ENCODE peak calls at places on chromosome 7, in eight cellular contexts. D is astrocyte of the cerebellum; N is A172; L is HEK293T; B is H54; H is activated CD4-positive, CD25-positive, alpha-beta regulatory T cell; M is hypothalamus; R is T-helper 9 cell. E is an unnamed sample.

GRCh38 chr7:100016209-100016901 is 959 bp downstream of the ZKSCAN1 start:
- DNase-seq in D (no peak), N (no peak), L (no peak), B (no peak), H (no peak), M (no peak), R (no peak), E (peak)

GRCh38 chr7:46759711-46760480 is 822.0 kb downstream of the TNS3 start:
- DNase-seq in D (no peak), N (peak), L (no peak), B (no peak), H (no peak), M (no peak), R (no peak), E (no peak)

GRCh38 chr7:149071641-149072437 is 18.7 kb downstream of the ZNF786 start:
- DNase-seq in D (no peak), N (no peak), L (no peak), B (no peak), H (peak), M (no peak), R (peak), E (peak)

GRCh38 chr7:135956393-135956792 is 20.8 kb downstream of the MTPN start:
- DNase-seq in D (no peak), N (no peak), L (no peak), B (no peak), H (no peak), M (no peak), R (no peak), E (no peak)

GRCh38 chr7:2675256-2675764 is 12.7 kb upstream of the AMZ1 start:
- DNase-seq in D (no peak), N (no peak), L (no peak), B (no peak), H (no peak), M (no peak), R (no peak), E (no peak)

GRCh38 chr7:144109283-144109682 is at the start of gene OR2A2:
- DNase-seq in D (no peak), N (no peak), L (no peak), B (no peak), H (no peak), M (no peak), R (no peak), E (no peak)

GRCh38 chr7:45178241-45179225 is 20.9 kb downstream of the RAMP3 start:
- DNase-seq in D (no peak), N (no peak), L (peak), B (peak), H (no peak), M (no peak), R (no peak), E (no peak)

GRCh38 chr7:35820858-35821257 is 20.0 kb downstream of the SEPTIN7 start:
- DNase-seq in D (no peak), N (no peak), L (no peak), B (no peak), H (no peak), M (no peak), R (no peak), E (no peak)

GRCh38 chr7:158834799-158835784 is 5.8 kb upstream of the ESYT2 start:
- DNase-seq in D (no peak), N (no peak), L (no peak), B (no peak), H (no peak), M (no peak), R (no peak), E (no peak)

GRCh38 chr7:85474234-85474633 is 287.4 kb upstream of the SEMA3D start:
- DNase-seq in D (no peak), N (no peak), L (no peak), B (no peak), H (no peak), M (no peak), R (no peak), E (no peak)

GRCh38 chr7:115678049-115678982 is 352.2 kb downstream of the TFEC start:
- DNase-seq in D (peak), N (no peak), L (no peak), B (no peak), H (no peak), M (no peak), R (no peak), E (peak)

GRCh38 chr7:66880009-66880554 is 40.9 kb upstream of the TMEM248 start:
- DNase-seq in D (no peak), N (no peak), L (no peak), B (no peak), H (no peak), M (no peak), R (no peak), E (no peak)

GRCh38 chr7:84190016-84190705 is 4.4 kb downstream of the SEMA3A start:
- DNase-seq in D (no peak), N (no peak), L (no peak), B (no peak), H (no peak), M (no peak), R (no peak), E (no peak)

GRCh38 chr7:155899596-155899995 is 87.3 kb upstream of the SHH start:
- DNase-seq in D (no peak), N (no peak), L (no peak), B (no peak), H (no peak), M (no peak), R (no peak), E (no peak)

GRCh38 chr7:27155816-27156507 is 513 bp downstream of the HOXA7 start:
- DNase-seq in D (no peak), N (no peak), L (no peak), B (no peak), H (no peak), M (no peak), R (no peak), E (peak)

GRCh38 chr7:113664867-113665266 is 253.9 kb downstream of the PPP1R3A start:
- DNase-seq in D (no peak), N (peak), L (no peak), B (no peak), H (no peak), M (no peak), R (no peak), E (no peak)

GRCh38 chr7:4168556-4168955 is 513.5 kb upstream of the FOXK1 start:
- DNase-seq in D (no peak), N (no peak), L (no peak), B (no peak), H (no peak), M (no peak), R (no peak), E (no peak)

GRCh38 chr7:155788616-155789000 is 23.7 kb downstream of the SHH start:
- DNase-seq in D (no peak), N (peak), L (no peak), B (peak), H (no peak), M (no peak), R (no peak), E (no peak)

GRCh38 chr7:87600130-87601124 is at the start of gene ABCB1:
- DNase-seq in D (no peak), N (no peak), L (peak), B (no peak), H (no peak), M (no peak), R (peak), E (peak)

GRCh38 chr7:20200361-20200760 is 16.8 kb downstream of the MACC1 start:
- DNase-seq in D (no peak), N (no peak), L (no peak), B (no peak), H (no peak), M (no peak), R (no peak), E (no peak)

GRCh38 chr7:47643716-47644400 is 61.9 kb upstream of the TNS3 start:
- DNase-seq in D (no peak), N (no peak), L (no peak), B (no peak), H (no peak), M (no peak), R (no peak), E (no peak)

GRCh38 chr7:101633516-101633915 is 4.4 kb upstream of the MYL10 start:
- DNase-seq in D (no peak), N (no peak), L (no peak), B (no peak), H (no peak), M (no peak), R (no peak), E (no peak)

GRCh38 chr7:37786741-37787569 is 61.4 kb upstream of the NME8 start:
- DNase-seq in D (no peak), N (no peak), L (no peak), B (no peak), H (no peak), M (no peak), R (no peak), E (no peak)

GRCh38 chr7:101140746-101141382 is 13.4 kb upstream of the AP1S1 start:
- DNase-seq in D (no peak), N (no peak), L (no peak), B (no peak), H (no peak), M (no peak), R (no peak), E (no peak)

GRCh38 chr7:92754756-92755581 is 81.4 kb downstream of the CDK6 start:
- DNase-seq in D (no peak), N (no peak), L (no peak), B (no peak), H (no peak), M (peak), R (no peak), E (no peak)

GRCh38 chr7:42232275-42232674 is 4.7 kb downstream of the GLI3 start:
- DNase-seq in D (no peak), N (peak), L (no peak), B (peak), H (no peak), M (no peak), R (no peak), E (no peak)

GRCh38 chr7:148914208-148914777 is 30.2 kb upstream of the EZH2 start:
- DNase-seq in D (peak), N (peak), L (peak), B (peak), H (no peak), M (no peak), R (no peak), E (no peak)

GRCh38 chr7:13979671-13980438 is 9.6 kb downstream of the ETV1 start:
- DNase-seq in D (no peak), N (no peak), L (no peak), B (no peak), H (no peak), M (no peak), R (no peak), E (no peak)

GRCh38 chr7:108067844-108068243 is 62.3 kb downstream of the LAMB4 start:
- DNase-seq in D (no peak), N (no peak), L (no peak), B (no peak), H (no peak), M (no peak), R (no peak), E (no peak)

GRCh38 chr7:4739528-4739992 is 35.9 kb upstream of the AP5Z1 start:
- DNase-seq in D (no peak), N (peak), L (no peak), B (no peak), H (no peak), M (peak), R (peak), E (no peak)

GRCh38 chr7:30894009-30894408 is 17.6 kb upstream of the AQP1 start:
- DNase-seq in D (no peak), N (no peak), L (no peak), B (no peak), H (no peak), M (no peak), R (no peak), E (no peak)

GRCh38 chr7:17132726-17133125 is 165.7 kb upstream of the AHR start:
- DNase-seq in D (no peak), N (no peak), L (no peak), B (no peak), H (no peak), M (no peak), R (no peak), E (no peak)

GRCh38 chr7:148121426-148121825 is 469.1 kb upstream of the C7orf33 start:
- DNase-seq in D (no peak), N (no peak), L (no peak), B (no peak), H (no peak), M (no peak), R (no peak), E (no peak)

GRCh38 chr7:142231716-142232115 is 26.1 kb downstream of the PRSS58 start:
- DNase-seq in D (no peak), N (peak), L (peak), B (peak), H (no peak), M (no peak), R (no peak), E (no peak)

GRCh38 chr7:107879400-107880035 is 11.5 kb upstream of the DLD start:
- DNase-seq in D (no peak), N (peak), L (peak), B (peak), H (no peak), M (no peak), R (peak), E (no peak)

GRCh38 chr7:16644624-16644986 is 949 bp downstream of the ANKMY2 start:
- DNase-seq in D (no peak), N (peak), L (peak), B (peak), H (peak), M (no peak), R (peak), E (peak)